ENCODE peak calls at places on chromosomes 3 and 15, in four cellular contexts. One of them, this sample, is unnamed. For H3K27me3, the result is how much of the 10 kb centered on the place peaks cover.

GRCh38 chr3:27614592-27614991 is 107.5 kb downstream of the EOMES start:
- DNase-seq in upper lobe of right lung: no peak
- DNase-seq in MM.1S: no peak
- DNase-seq in ovary: no peak
- DNase-seq in this sample: no peak

GRCh38 chr3:127173516-127174166 is 19.3 kb upstream of the PRR23E start:
- DNase-seq in MM.1S: no peak
- DNase-seq in upper lobe of right lung: peak
- DNase-seq in ovary: no peak
- DNase-seq in this sample: no peak

GRCh38 chr3:159187232-159187631 is 385.4 kb downstream of the MFSD1 start:
- DNase-seq in ovary: peak
- DNase-seq in upper lobe of right lung: no peak
- DNase-seq in MM.1S: no peak
- DNase-seq in this sample: peak

GRCh38 chr3:43075904-43076661 is 29.8 kb downstream of the POMGNT2 start:
- DNase-seq in MM.1S: no peak
- DNase-seq in ovary: no peak
- DNase-seq in upper lobe of right lung: no peak
- DNase-seq in this sample: no peak

GRCh38 chr3:10848261-10848660 is 32.2 kb downstream of the SLC6A11 start:
- DNase-seq in MM.1S: no peak
- DNase-seq in upper lobe of right lung: no peak
- DNase-seq in ovary: no peak
- DNase-seq in this sample: no peak

GRCh38 chr15:59590027-59590426 is 21.6 kb upstream of the GCNT3 start:
- DNase-seq in ovary: no peak
- DNase-seq in upper lobe of right lung: no peak
- DNase-seq in MM.1S: no peak
- DNase-seq in this sample: peak

GRCh38 chr3:180180795-180181194 is 144.1 kb upstream of the PEX5L start:
- DNase-seq in upper lobe of right lung: no peak
- DNase-seq in MM.1S: no peak
- DNase-seq in ovary: no peak
- DNase-seq in this sample: no peak

GRCh38 chr3:185411133-185411532 is 48.2 kb downstream of the MAP3K13 start:
- DNase-seq in MM.1S: no peak
- DNase-seq in ovary: no peak
- DNase-seq in upper lobe of right lung: no peak
- DNase-seq in this sample: no peak

GRCh38 chr3:127002195-127003174 is 19.6 kb downstream of the PLXNA1 start:
- DNase-seq in ovary: peak
- DNase-seq in MM.1S: no peak
- DNase-seq in upper lobe of right lung: peak
- DNase-seq in this sample: no peak

GRCh38 chr3:152087153-152087552 is 181.6 kb upstream of the MBNL1 start:
- DNase-seq in MM.1S: no peak
- DNase-seq in ovary: no peak
- DNase-seq in upper lobe of right lung: no peak
- DNase-seq in this sample: no peak

GRCh38 chr15:74785716-74786032 is 3.8 kb downstream of the CSK start:
- DNase-seq in upper lobe of right lung: no peak
- DNase-seq in ovary: no peak
- DNase-seq in MM.1S: peak
- DNase-seq in this sample: peak

GRCh38 chr3:126348308-126348920 is 8.8 kb downstream of the KLF15 start:
- DNase-seq in MM.1S: peak
- DNase-seq in upper lobe of right lung: no peak
- DNase-seq in ovary: no peak
- DNase-seq in this sample: no peak

GRCh38 chr3:51392301-51393095 is 1.4 kb downstream of the RBM15B start:
- DNase-seq in ovary: peak
- DNase-seq in MM.1S: no peak
- DNase-seq in upper lobe of right lung: no peak
- DNase-seq in this sample: no peak

GRCh38 chr3:53809764-53810400 is 36.3 kb downstream of the CHDH start:
- DNase-seq in MM.1S: no peak
- DNase-seq in ovary: no peak
- DNase-seq in upper lobe of right lung: peak
- DNase-seq in this sample: no peak

GRCh38 chr3:149020839-149021252 is 29.5 kb downstream of the GYG1 start:
- DNase-seq in ovary: no peak
- DNase-seq in upper lobe of right lung: no peak
- DNase-seq in MM.1S: no peak
- DNase-seq in this sample: no peak

GRCh38 chr3:34807611-34808010 is 831.7 kb upstream of the ARPP21 start:
- DNase-seq in upper lobe of right lung: no peak
- DNase-seq in MM.1S: no peak
- DNase-seq in ovary: no peak
- DNase-seq in this sample: no peak

DNA sequence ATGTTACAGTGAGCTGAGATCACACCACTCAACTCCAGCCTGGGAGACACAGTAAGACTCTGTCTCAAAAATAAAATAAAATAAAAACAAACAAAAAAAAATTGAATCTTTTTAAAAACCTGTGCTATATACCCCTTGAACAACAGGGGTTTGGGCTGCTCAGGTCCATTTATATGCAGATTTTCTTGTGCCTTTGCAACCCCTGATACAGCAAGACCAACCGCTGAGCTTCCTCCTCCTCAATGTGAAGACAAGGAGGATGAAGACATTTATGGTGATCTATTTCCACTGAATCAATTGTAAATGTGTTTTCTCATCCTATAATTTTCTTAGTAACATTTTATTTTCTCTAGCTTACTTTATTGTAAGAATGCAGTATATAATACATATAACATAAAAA is 831.0 kb upstream of the ARPP21 start:
- DNase-seq in upper lobe of right lung: no peak
- DNase-seq in MM.1S: no peak
- DNase-seq in ovary: no peak
- DNase-seq in this sample: no peak
- TF ChIP-seq CTCF in upper lobe of right lung: no peak
- TF ChIP-seq CTCF in MM.1S: no peak
- TF ChIP-seq CTCF in ovary: no peak
- TF ChIP-seq CTCF in this sample: no peak

GRCh38 chr3:123349201-123349535 is 99.7 kb downstream of the ADCY5 start:
- DNase-seq in ovary: no peak
- DNase-seq in MM.1S: no peak
- DNase-seq in upper lobe of right lung: peak
- DNase-seq in this sample: no peak
- H3K27me3 ChIP-seq in ovary: under half
- H3K27me3 ChIP-seq in MM.1S: under half
- H3K27me3 ChIP-seq in upper lobe of right lung: under half
- H3K27me3 ChIP-seq in this sample: under half

GRCh38 chr3:137998643-137999042 is 11.3 kb upstream of the CLDN18 start:
- DNase-seq in ovary: no peak
- DNase-seq in MM.1S: no peak
- DNase-seq in upper lobe of right lung: no peak
- DNase-seq in this sample: no peak
- H3K4me3 ChIP-seq in ovary: no peak
- H3K4me3 ChIP-seq in MM.1S: no peak
- H3K4me3 ChIP-seq in upper lobe of right lung: no peak
- H3K4me3 ChIP-seq in this sample: no peak

GRCh38 chr15:78129098-78130011 is 1.9 kb downstream of the CIB2 start:
- DNase-seq in ovary: no peak
- DNase-seq in MM.1S: no peak
- DNase-seq in upper lobe of right lung: no peak
- DNase-seq in this sample: no peak
- TF ChIP-seq CTCF in ovary: no peak
- TF ChIP-seq CTCF in MM.1S: no peak
- TF ChIP-seq CTCF in upper lobe of right lung: no peak
- TF ChIP-seq CTCF in this sample: no peak

GRCh38 chr15:65374831-65375401 is 2.9 kb downstream of the IGDCC3 start:
- DNase-seq in MM.1S: no peak
- DNase-seq in ovary: no peak
- DNase-seq in upper lobe of right lung: peak
- DNase-seq in this sample: no peak
- H3K27me3 ChIP-seq in MM.1S: half or more
- H3K27me3 ChIP-seq in ovary: under half
- H3K27me3 ChIP-seq in upper lobe of right lung: half or more
- H3K27me3 ChIP-seq in this sample: under half

DNA sequence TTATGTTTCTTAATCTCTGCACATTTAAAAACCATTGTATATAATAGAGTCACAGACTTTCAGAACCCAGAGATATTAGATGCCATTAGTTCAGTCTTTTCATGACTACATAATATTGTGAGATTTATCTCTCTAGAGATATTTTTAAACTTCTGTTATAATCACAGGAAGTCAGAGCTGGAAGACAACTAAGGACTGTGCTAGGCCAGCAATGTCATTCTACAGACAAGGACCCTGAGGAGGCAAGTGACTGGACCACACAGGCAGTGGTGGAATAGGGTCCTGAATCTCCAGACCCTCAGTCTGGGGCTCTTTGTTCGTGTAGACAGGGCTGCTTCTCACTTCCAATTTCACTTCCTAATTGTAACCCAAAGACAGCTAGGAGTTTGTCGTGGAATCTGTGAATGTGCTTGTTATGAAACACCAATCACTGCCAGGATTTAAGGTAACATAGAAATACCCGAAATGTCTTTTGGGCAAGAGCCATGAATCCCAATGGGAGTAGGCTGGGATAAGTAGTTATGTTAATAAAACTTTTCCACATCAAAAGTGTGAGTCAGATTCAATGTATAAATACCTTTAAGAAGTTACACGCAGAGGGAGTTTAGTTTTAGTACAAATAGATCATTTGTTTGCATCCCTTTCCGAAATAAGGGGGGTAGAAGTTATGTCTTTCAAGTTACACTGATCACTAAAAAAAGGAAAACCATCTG is 165.2 kb upstream of the ROPN1 start:
- DNase-seq in ovary: no peak
- DNase-seq in MM.1S: no peak
- DNase-seq in upper lobe of right lung: no peak
- DNase-seq in this sample: no peak
- H3K4me3 ChIP-seq in ovary: no peak
- H3K4me3 ChIP-seq in MM.1S: no peak
- H3K4me3 ChIP-seq in upper lobe of right lung: no peak
- H3K4me3 ChIP-seq in this sample: no peak

GRCh38 chr3:64244011-64244942 is 19.0 kb upstream of the PRICKLE2 start:
- DNase-seq in upper lobe of right lung: no peak
- DNase-seq in MM.1S: peak
- DNase-seq in ovary: no peak
- DNase-seq in this sample: peak
- TF ChIP-seq CTCF in upper lobe of right lung: no peak
- TF ChIP-seq CTCF in MM.1S: peak
- TF ChIP-seq CTCF in ovary: no peak
- TF ChIP-seq CTCF in this sample: peak

GRCh38 chr15:95328559-95328958 is 1001.9 kb upstream of the NR2F2 start:
- DNase-seq in ovary: no peak
- DNase-seq in upper lobe of right lung: no peak
- DNase-seq in MM.1S: no peak
- DNase-seq in this sample: no peak
- H3K27me3 ChIP-seq in ovary: under half
- H3K27me3 ChIP-seq in upper lobe of right lung: under half
- H3K27me3 ChIP-seq in MM.1S: under half
- H3K27me3 ChIP-seq in this sample: under half